ENCODE peak calls at places on chromosomes 3 and 15, in eight cellular contexts. X is ovary, U is upper lobe of right lung, Y is pancreas, C is neuronal stem cell, T is SK-N-SH, Z is tibial artery, V is IMR-90. W is an unnamed sample.

GRCh38 chr3:105715372-105715771 is 153.4 kb downstream of the CBLB start:
- DNase-seq in X (no peak), U (no peak), Y (no peak), C (no peak), T (no peak), Z (no peak), V (peak; percentile 90), W (no peak)

GRCh38 chr15:73959012-73959581 is 32.8 kb downstream of the LOXL1 start:
- DNase-seq in X (peak; percentile 7), U (no peak), Y (no peak), C (no peak), T (no peak), Z (peak; percentile 20), V (no peak), W (no peak)

GRCh38 chr3:168322941-168323340 is 227.2 kb upstream of the GOLIM4 start:
- DNase-seq in X (no peak), U (no peak), Y (no peak), C (no peak), T (no peak), Z (no peak), V (peak; percentile 50), W (no peak)

GRCh38 chr3:108125550-108126071 is 34.8 kb upstream of the CD47 start:
- DNase-seq in X (no peak), U (no peak), Y (no peak), C (no peak), T (no peak), Z (no peak), V (no peak), W (peak; percentile 47)

GRCh38 chr3:134346744-134347143 is 27.5 kb downstream of the AMOTL2 start:
- DNase-seq in X (no peak), U (no peak), Y (no peak), C (no peak), T (no peak), Z (no peak), V (no peak), W (no peak)

GRCh38 chr15:71688509-71689094 is 121.8 kb upstream of the NR2E3 start:
- DNase-seq in X (no peak), U (no peak), Y (no peak), C (no peak), T (no peak), Z (no peak), V (no peak), W (no peak)

GRCh38 chr3:69541059-69541471 is 155.2 kb upstream of the FRMD4B start:
- DNase-seq in X (no peak), U (no peak), Y (no peak), C (peak; percentile 14), T (peak; percentile 31), Z (no peak), V (no peak), W (no peak)

GRCh38 chr15:70035051-70035718 is 62.5 kb downstream of the TLE3 start:
- DNase-seq in X (peak; percentile 13), U (peak; percentile 46), Y (no peak), C (no peak), T (no peak), Z (peak; percentile 56), V (no peak), W (no peak)

GRCh38 chr15:69951511-69952209 is 146.1 kb downstream of the TLE3 start:
- DNase-seq in X (no peak), U (no peak), Y (no peak), C (no peak), T (no peak), Z (no peak), V (peak; percentile 13), W (no peak)

GRCh38 chr3:195876297-195877031 is 31.9 kb downstream of the TNK2 start:
- DNase-seq in X (no peak), U (peak; percentile 85), Y (no peak), C (no peak), T (no peak), Z (peak; percentile 57), V (no peak), W (peak; percentile 33)

GRCh38 chr15:86327230-86327865 is 247.7 kb downstream of the AGBL1 start:
- DNase-seq in X (no peak), U (no peak), Y (no peak), C (no peak), T (no peak), Z (no peak), V (no peak), W (no peak)

GRCh38 chr15:68054658-68055223 is 626 bp downstream of the PIAS1 start:
- DNase-seq in X (peak; percentile 77), U (peak; percentile 87), Y (peak; percentile 49), C (peak; percentile 76), T (peak; percentile 84), Z (peak; percentile 78), V (peak; percentile 21), W (peak; percentile 44)

GRCh38 chr15:38127306-38127731 is 125.3 kb upstream of the SPRED1 start:
- DNase-seq in X (no peak), U (no peak), Y (no peak), C (no peak), T (no peak), Z (no peak), V (peak; percentile 19), W (no peak)

GRCh38 chr3:171328419-171329082 is 131.7 kb downstream of the TNIK start:
- DNase-seq in X (no peak), U (peak; percentile 65), Y (peak; percentile 11), C (no peak), T (no peak), Z (no peak), V (no peak), W (peak; percentile 17)

GRCh38 chr3:100002599-100003350 is 111.5 kb downstream of the FILIP1L start:
- DNase-seq in X (no peak), U (no peak), Y (peak; percentile 33), C (no peak), T (no peak), Z (no peak), V (peak; percentile 97), W (no peak)

GRCh38 chr3:58731673-58732072 is 65.1 kb upstream of the FAM3D start:
- DNase-seq in X (no peak), U (no peak), Y (no peak), C (no peak), T (no peak), Z (no peak), V (no peak), W (no peak)

GRCh38 chr15:48358229-48358641 is 27.0 kb downstream of the DUT start:
- DNase-seq in X (no peak), U (no peak), Y (no peak), C (peak; percentile 9), T (peak; percentile 32), Z (no peak), V (peak; percentile 64), W (no peak)

GRCh38 chr3:113697192-113698090 is 999 bp upstream of the USF3 start:
- DNase-seq in X (peak; percentile 40), U (no peak), Y (peak; percentile 34), C (no peak), T (peak; percentile 43), Z (no peak), V (peak; percentile 34), W (no peak)

GRCh38 chr3:190435618-190436017 is 14.1 kb downstream of the TMEM207 start:
- DNase-seq in X (no peak), U (no peak), Y (no peak), C (no peak), T (no peak), Z (no peak), V (peak; percentile 12), W (no peak)

GRCh38 chr3:125334675-125335560 is 40.2 kb downstream of the ZNF148 start:
- DNase-seq in X (no peak), U (no peak), Y (no peak), C (no peak), T (no peak), Z (no peak), V (no peak), W (no peak)
- H3K9me3 ChIP-seq in X (no peaks in the 10 kb centered on the region), U (no peaks in the 10 kb centered on the region), Y (no peaks in the 10 kb centered on the region), C (peaks cover 2% of the 10 kb centered on the region), T (peaks cover 11% of the 10 kb centered on the region), Z (no peaks in the 10 kb centered on the region), V (no peaks in the 10 kb centered on the region), W (no peaks in the 10 kb centered on the region)

GRCh38 chr15:22240403-22240802 is 160.1 kb downstream of the OR4M2 start:
- DNase-seq in X (no peak), U (no peak), Y (no peak), C (no peak), T (no peak), Z (no peak), V (no peak), W (no peak)

GRCh38 chr15:22239806-22240180 is 159.5 kb downstream of the OR4M2 start:
- DNase-seq in X (no peak), U (no peak), Y (no peak), C (no peak), T (no peak), Z (no peak), V (no peak), W (no peak)

GRCh38 chr15:22243440-22244130 is 163.3 kb downstream of the OR4M2 start:
- DNase-seq in X (no peak), U (no peak), Y (no peak), C (no peak), T (no peak), Z (no peak), V (no peak), W (no peak)

GRCh38 chr15:22240951-22241350 is 160.6 kb downstream of the OR4M2 start:
- DNase-seq in X (no peak), U (no peak), Y (no peak), C (no peak), T (no peak), Z (no peak), V (no peak), W (no peak)

DNA sequence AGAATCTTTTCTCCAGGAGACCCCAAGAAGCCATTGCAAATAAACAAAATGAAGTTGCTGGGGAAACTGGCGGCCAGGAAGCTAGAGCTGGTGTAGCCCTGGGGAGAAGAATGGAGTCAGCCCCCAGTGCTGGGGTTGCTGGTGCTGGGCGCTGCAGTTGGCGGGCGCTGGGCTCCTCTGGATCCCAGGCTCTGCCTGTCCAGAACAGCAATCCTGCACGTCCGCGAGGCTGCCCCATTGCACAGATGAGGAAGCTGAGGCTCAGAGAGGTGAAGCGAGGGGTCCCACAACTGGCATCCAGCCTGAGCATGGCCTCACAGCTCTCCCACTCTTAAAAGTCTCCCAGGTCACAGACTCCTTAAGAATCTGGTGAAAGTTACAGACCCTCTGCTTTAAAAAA is 161.1 kb downstream of the OR4M2 start:
- DNase-seq in X (no peak), U (no peak), Y (no peak), C (no peak), T (no peak), Z (no peak), V (no peak), W (no peak)
- H3K9me3 ChIP-seq in X (no peaks in the 10 kb centered on the region), U (no peaks in the 10 kb centered on the region), Y (no peaks in the 10 kb centered on the region), C (peaks cover 18% of the 10 kb centered on the region), T (no peaks in the 10 kb centered on the region), Z (no peaks in the 10 kb centered on the region), V (peaks cover 35% of the 10 kb centered on the region), W (no peaks in the 10 kb centered on the region)

DNA sequence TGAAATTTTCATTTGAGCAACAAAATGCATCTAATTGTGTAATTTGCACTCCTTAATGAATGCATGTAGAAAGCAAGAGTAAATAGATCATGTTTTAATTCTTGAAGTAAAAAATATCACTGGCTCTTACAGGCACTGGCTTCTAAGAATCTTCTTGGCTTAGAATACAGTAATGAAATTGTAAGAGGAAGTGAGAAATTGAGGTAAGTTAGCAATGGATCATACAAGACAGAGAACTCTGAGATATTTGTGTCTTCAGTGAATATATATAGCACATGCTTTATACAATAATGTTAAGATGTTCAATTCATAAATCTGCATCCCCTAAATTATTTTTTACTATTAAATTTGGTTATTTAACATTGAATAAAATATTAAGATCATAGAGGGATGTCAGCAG is 465.0 kb downstream of the CNTN3 start:
- DNase-seq in X (no peak), U (no peak), Y (no peak), C (no peak), T (no peak), Z (no peak), V (no peak), W (no peak)
- H3K9me3 ChIP-seq in X (no peaks in the 10 kb centered on the region), U (no peaks in the 10 kb centered on the region), Y (no peaks in the 10 kb centered on the region), C (no peaks in the 10 kb centered on the region), T (no peaks in the 10 kb centered on the region), Z (no peaks in the 10 kb centered on the region), V (no peaks in the 10 kb centered on the region), W (no peaks in the 10 kb centered on the region)

GRCh38 chr15:80169768-80170357 is 17.1 kb downstream of the FAH start:
- DNase-seq in X (no peak), U (no peak), Y (no peak), C (no peak), T (no peak), Z (no peak), V (no peak), W (no peak)
- H3K9me3 ChIP-seq in X (no peaks in the 10 kb centered on the region), U (no peaks in the 10 kb centered on the region), Y (no peaks in the 10 kb centered on the region), C (no peaks in the 10 kb centered on the region), T (no peaks in the 10 kb centered on the region), Z (no peaks in the 10 kb centered on the region), V (no peaks in the 10 kb centered on the region), W (no peaks in the 10 kb centered on the region)